ENCODE peak calls at places on chromosomes 5 and 9, in ten cellular contexts. S, T, W, X, C, Q, R, I, E and V are unnamed samples.

GRCh38 chr9:136751244-136751643 is 2.9 kb upstream of the LCN6 start:
- DNase-seq in X (no peak), R (no peak), S (no peak), C (no peak), T (no peak), E (no peak), I (no peak), Q (no peak), W (no peak), V (no peak)

GRCh38 chr9:106707291-106707690 is 155.7 kb upstream of the ZNF462 start:
- DNase-seq in C (no peak), T (no peak), W (no peak), X (no peak), S (no peak), R (no peak), Q (no peak), I (peak; percentile 24), E (no peak), V (no peak)

GRCh38 chr5:90169078-90169477 is 240.5 kb downstream of the CETN3 start:
- DNase-seq in S (no peak), W (no peak), Q (no peak), C (no peak), T (no peak), X (no peak), E (no peak), R (no peak), I (no peak), V (no peak)

GRCh38 chr9:113665756-113666155 is 202.2 kb downstream of the RGS3 start:
- DNase-seq in S (no peak), T (no peak), I (no peak), Q (no peak), X (no peak), R (no peak), E (no peak), C (no peak), W (no peak), V (no peak)

GRCh38 chr5:74015716-74016115 is 389.7 kb downstream of the ARHGEF28 start:
- DNase-seq in W (no peak), Q (no peak), E (no peak), R (no peak), I (no peak), S (no peak), X (no peak), T (no peak), C (no peak), V (no peak)

GRCh38 chr5:90709323-90710148 is 150.9 kb downstream of the ADGRV1 start:
- DNase-seq in X (no peak), R (no peak), I (peak; percentile 58), S (no peak), E (no peak), W (peak; percentile 74), T (peak; percentile 63), C (peak; percentile 34), Q (peak; percentile 54), V (no peak)

GRCh38 chr5:154758977-154759376 is 3.8 kb downstream of the LARP1 start:
- DNase-seq in Q (no peak), T (peak; percentile 65), I (no peak), S (no peak), C (no peak), E (no peak), X (no peak), W (no peak), R (no peak), V (no peak)

GRCh38 chr9:92920437-92920836 is 26.9 kb upstream of the FGD3 start:
- DNase-seq in X (no peak), Q (no peak), E (no peak), R (no peak), W (no peak), I (no peak), C (no peak), T (no peak), S (no peak), V (no peak)

GRCh38 chr5:25568989-25569625 is 924.3 kb upstream of the CDH10 start:
- DNase-seq in I (no peak), E (no peak), X (peak; percentile 0), W (no peak), Q (no peak), T (no peak), C (no peak), S (no peak), R (no peak), V (no peak)

GRCh38 chr5:131366428-131366827 is 102.6 kb downstream of the CDC42SE2 start:
- DNase-seq in W (no peak), R (no peak), X (no peak), E (no peak), Q (no peak), I (no peak), C (no peak), T (no peak), S (no peak), V (no peak)

GRCh38 chr9:15999422-16000339 is 446.8 kb downstream of the CCDC171 start:
- DNase-seq in R (no peak), C (no peak), Q (peak; percentile 93), S (no peak), X (no peak), W (no peak), E (no peak), I (peak; percentile 98), T (peak; percentile 73), V (no peak)

GRCh38 chr9:34179528-34180138 is 790 bp downstream of the UBAP1 start:
- DNase-seq in C (peak; percentile 30), I (peak; percentile 85), E (no peak), X (no peak), Q (peak; percentile 42), S (no peak), R (no peak), T (peak; percentile 59), W (no peak), V (no peak)

GRCh38 chr9:135038331-135038730 is 49.1 kb upstream of the OLFM1 start:
- DNase-seq in Q (no peak), W (no peak), C (no peak), E (no peak), S (no peak), T (no peak), R (no peak), I (no peak), X (no peak), V (no peak)

GRCh38 chr9:91273853-91274552 is 87.7 kb downstream of the AUH start:
- DNase-seq in Q (peak; percentile 56), T (peak; percentile 72), I (peak; percentile 57), X (peak; percentile 67), C (peak; percentile 22), W (no peak), E (no peak), R (no peak), S (no peak), V (no peak)

GRCh38 chr5:71825992-71826391 is 106.9 kb downstream of the CARTPT start:
- DNase-seq in X (no peak), S (no peak), E (no peak), R (no peak), C (no peak), W (no peak), I (no peak), Q (no peak), T (no peak), V (no peak)

GRCh38 chr5:108216890-108217289 is 165.0 kb downstream of the FBXL17 start:
- DNase-seq in X (no peak), E (no peak), T (peak; percentile 22), Q (peak; percentile 72), W (no peak), S (no peak), R (no peak), C (no peak), I (peak; percentile 75), V (no peak)

GRCh38 chr5:71475788-71476384 is 20.4 kb downstream of the BDP1 start:
- DNase-seq in E (no peak), R (no peak), S (no peak), Q (peak; percentile 32), X (peak; percentile 5), W (peak; percentile 80), C (peak; percentile 39), T (peak; percentile 57), I (peak; percentile 47), V (no peak)

GRCh38 chr5:105506692-105507277 is 1944.2 kb upstream of the NUDT12 start:
- DNase-seq in X (no peak), T (no peak), W (peak; percentile 55), R (no peak), E (no peak), C (peak; percentile 6), S (no peak), Q (peak; percentile 9), I (peak; percentile 50), V (no peak)

GRCh38 chr9:105118646-105119045 is 125.8 kb upstream of the SLC44A1 start:
- DNase-seq in Q (no peak), I (no peak), C (no peak), X (no peak), T (no peak), W (no peak), E (no peak), R (no peak), S (no peak), V (no peak)

GRCh38 chr5:139415221-139415861 is 11.5 kb upstream of the SPATA24 start:
- DNase-seq in S (no peak), X (peak; percentile 88), I (no peak), T (peak; percentile 55), E (peak; percentile 72), Q (no peak), W (no peak), C (no peak), R (no peak), V (peak; percentile 46)